ENCODE peak calls at places on chromosomes 11 and 22, in five cellular contexts. One of them, this sample, is unnamed.

GRCh38 chr11:612201-612960 is 3.4 kb downstream of the IRF7 start:
- DNase-seq in gastrocnemius medialis: peak; percentile 79
- DNase-seq in A549: peak; percentile 57
- DNase-seq in AG09309: no peak
- DNase-seq in heart left ventricle: no peak
- DNase-seq in this sample: peak; percentile 83

GRCh38 chr11:20672575-20672974 is 3.2 kb downstream of the NELL1 start:
- DNase-seq in gastrocnemius medialis: no peak
- DNase-seq in A549: peak; percentile 20
- DNase-seq in AG09309: no peak
- DNase-seq in heart left ventricle: no peak
- DNase-seq in this sample: no peak

GRCh38 chr11:119547511-119547910 is 124.5 kb upstream of the THY1 start:
- DNase-seq in gastrocnemius medialis: no peak
- DNase-seq in A549: no peak
- DNase-seq in AG09309: no peak
- DNase-seq in heart left ventricle: no peak
- DNase-seq in this sample: no peak

GRCh38 chr11:117588166-117588810 is 208.7 kb downstream of the DSCAML1 start:
- DNase-seq in gastrocnemius medialis: no peak
- DNase-seq in A549: no peak
- DNase-seq in AG09309: no peak
- DNase-seq in heart left ventricle: no peak
- DNase-seq in this sample: no peak

GRCh38 chr22:48605856-48606255 is 1221.8 kb downstream of the BRD1 start:
- DNase-seq in gastrocnemius medialis: no peak
- DNase-seq in A549: peak; percentile 38
- DNase-seq in AG09309: no peak
- DNase-seq in heart left ventricle: no peak
- DNase-seq in this sample: no peak

GRCh38 chr11:92018332-92018731 is 206.3 kb upstream of the FAT3 start:
- DNase-seq in gastrocnemius medialis: no peak
- DNase-seq in A549: no peak
- DNase-seq in AG09309: no peak
- DNase-seq in heart left ventricle: no peak
- DNase-seq in this sample: no peak

GRCh38 chr11:86245369-86246292 is 1.1 kb downstream of the EED start:
- DNase-seq in gastrocnemius medialis: no peak
- DNase-seq in A549: no peak
- DNase-seq in AG09309: no peak
- DNase-seq in heart left ventricle: no peak
- DNase-seq in this sample: peak; percentile 15

GRCh38 chr11:64466115-64466718 is 107.3 kb downstream of the RPS6KA4 start:
- DNase-seq in gastrocnemius medialis: no peak
- DNase-seq in A549: no peak
- DNase-seq in AG09309: no peak
- DNase-seq in heart left ventricle: no peak
- DNase-seq in this sample: no peak

GRCh38 chr22:17542452-17542851 is 20.8 kb upstream of the SLC25A18 start:
- DNase-seq in gastrocnemius medialis: no peak
- DNase-seq in A549: no peak
- DNase-seq in AG09309: no peak
- DNase-seq in heart left ventricle: no peak
- DNase-seq in this sample: no peak

GRCh38 chr11:105144887-105145286 is 5.3 kb upstream of the CARD18 start:
- DNase-seq in gastrocnemius medialis: no peak
- DNase-seq in A549: no peak
- DNase-seq in AG09309: peak; percentile 31
- DNase-seq in heart left ventricle: no peak
- DNase-seq in this sample: no peak

GRCh38 chr11:117816151-117816741 is 8.3 kb downstream of the FXYD2 start:
- DNase-seq in gastrocnemius medialis: no peak
- DNase-seq in A549: peak; percentile 60
- DNase-seq in AG09309: no peak
- DNase-seq in heart left ventricle: no peak
- DNase-seq in this sample: no peak

GRCh38 chr11:115984228-115984627 is 480.0 kb upstream of the CADM1 start:
- DNase-seq in gastrocnemius medialis: no peak
- DNase-seq in A549: no peak
- DNase-seq in AG09309: no peak
- DNase-seq in heart left ventricle: no peak
- DNase-seq in this sample: no peak

GRCh38 chr11:1827095-1827797 is 7.5 kb upstream of the SYT8 start:
- DNase-seq in gastrocnemius medialis: no peak
- DNase-seq in A549: peak; percentile 41
- DNase-seq in AG09309: peak; percentile 41
- DNase-seq in heart left ventricle: peak; percentile 73
- DNase-seq in this sample: peak; percentile 71

GRCh38 chr22:29555065-29555644 is 1.6 kb upstream of the THOC5 start:
- DNase-seq in gastrocnemius medialis: no peak
- DNase-seq in A549: no peak
- DNase-seq in AG09309: no peak
- DNase-seq in heart left ventricle: no peak
- DNase-seq in this sample: peak; percentile 11

GRCh38 chr11:132444891-132445290 is 1074.5 kb downstream of the NTM start:
- DNase-seq in gastrocnemius medialis: no peak
- DNase-seq in A549: no peak
- DNase-seq in AG09309: no peak
- DNase-seq in heart left ventricle: no peak
- DNase-seq in this sample: no peak

GRCh38 chr11:57429946-57430345 is 3.0 kb upstream of the SLC43A3 start:
- DNase-seq in gastrocnemius medialis: no peak
- DNase-seq in A549: no peak
- DNase-seq in AG09309: no peak
- DNase-seq in heart left ventricle: no peak
- DNase-seq in this sample: no peak

GRCh38 chr11:106461839-106462545 is 384.5 kb downstream of the AASDHPPT start:
- DNase-seq in gastrocnemius medialis: no peak
- DNase-seq in A549: peak; percentile 28
- DNase-seq in AG09309: no peak
- DNase-seq in heart left ventricle: no peak
- DNase-seq in this sample: no peak

GRCh38 chr11:118046964-118047700 is 29.7 kb upstream of the TMPRSS4 start:
- DNase-seq in gastrocnemius medialis: no peak
- DNase-seq in A549: no peak
- DNase-seq in AG09309: no peak
- DNase-seq in heart left ventricle: no peak
- DNase-seq in this sample: no peak

GRCh38 chr11:93166194-93166593 is 31.6 kb downstream of the SLC36A4 start:
- DNase-seq in gastrocnemius medialis: no peak
- DNase-seq in A549: no peak
- DNase-seq in AG09309: no peak
- DNase-seq in heart left ventricle: no peak
- DNase-seq in this sample: no peak

GRCh38 chr22:50018608-50019291 is 6.2 kb upstream of the IL17REL start:
- DNase-seq in gastrocnemius medialis: no peak
- DNase-seq in A549: no peak
- DNase-seq in AG09309: no peak
- DNase-seq in heart left ventricle: no peak
- DNase-seq in this sample: peak; percentile 2

GRCh38 chr11:24351179-24351578 is 145.7 kb upstream of the LUZP2 start:
- DNase-seq in gastrocnemius medialis: no peak
- DNase-seq in A549: no peak
- DNase-seq in AG09309: no peak
- DNase-seq in heart left ventricle: no peak
- DNase-seq in this sample: no peak

GRCh38 chr22:28983190-28983589 is 78.4 kb downstream of the C22orf31 start:
- DNase-seq in gastrocnemius medialis: no peak
- DNase-seq in A549: no peak
- DNase-seq in AG09309: no peak
- DNase-seq in heart left ventricle: no peak
- DNase-seq in this sample: no peak

GRCh38 chr11:367956-368413 is 1.3 kb upstream of the B4GALNT4 start:
- DNase-seq in gastrocnemius medialis: no peak
- DNase-seq in A549: no peak
- DNase-seq in AG09309: no peak
- DNase-seq in heart left ventricle: no peak
- DNase-seq in this sample: no peak

GRCh38 chr11:111312076-111312475 is 13.7 kb downstream of the POU2AF3 start:
- DNase-seq in gastrocnemius medialis: no peak
- DNase-seq in A549: no peak
- DNase-seq in AG09309: no peak
- DNase-seq in heart left ventricle: no peak
- DNase-seq in this sample: no peak

GRCh38 chr11:122242731-122243130 is 126.7 kb upstream of the BLID start:
- DNase-seq in gastrocnemius medialis: no peak
- DNase-seq in A549: no peak
- DNase-seq in AG09309: no peak
- DNase-seq in heart left ventricle: no peak
- DNase-seq in this sample: no peak

GRCh38 chr22:22422629-22423112 is 85.9 kb downstream of the ZNF280B start:
- DNase-seq in gastrocnemius medialis: no peak
- DNase-seq in A549: peak; percentile 63
- DNase-seq in AG09309: peak; percentile 1
- DNase-seq in heart left ventricle: peak; percentile 29
- DNase-seq in this sample: peak; percentile 79

GRCh38 chr11:64227405-64227956 is 1.4 kb downstream of the NUDT22 start:
- DNase-seq in gastrocnemius medialis: no peak
- DNase-seq in A549: no peak
- DNase-seq in AG09309: no peak
- DNase-seq in heart left ventricle: no peak
- DNase-seq in this sample: no peak

GRCh38 chr11:27757953-27758352 is 57.7 kb upstream of the BDNF start:
- DNase-seq in gastrocnemius medialis: no peak
- DNase-seq in A549: no peak
- DNase-seq in AG09309: peak; percentile 56
- DNase-seq in heart left ventricle: no peak
- DNase-seq in this sample: no peak

DNA sequence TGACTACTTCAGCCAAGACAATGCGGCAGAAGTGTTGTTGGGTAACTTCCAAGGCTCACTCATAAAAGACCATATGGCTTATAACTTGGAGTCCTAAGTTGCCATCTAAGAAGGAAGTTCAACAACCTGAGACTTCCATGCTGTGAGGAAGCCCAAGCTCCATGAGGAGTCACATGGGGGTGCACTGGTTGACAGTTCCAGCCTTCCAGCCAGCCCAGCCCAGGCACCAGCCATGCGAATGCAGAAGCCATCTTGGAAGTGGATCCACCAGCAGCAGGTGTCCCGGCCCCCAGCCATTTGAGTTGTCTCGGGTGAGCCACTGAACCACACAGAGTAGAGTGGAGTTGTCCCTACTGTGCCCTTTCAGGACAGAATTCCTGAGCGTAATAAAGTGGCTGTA is 32.8 kb upstream of the WNT7B start:
- DNase-seq in gastrocnemius medialis: no peak
- DNase-seq in A549: peak; percentile 56
- DNase-seq in AG09309: no peak
- DNase-seq in heart left ventricle: no peak
- DNase-seq in this sample: no peak
- H3K4me3 ChIP-seq in gastrocnemius medialis: no peak overlapping the region
- H3K4me3 ChIP-seq in A549: no peak overlapping the region
- H3K4me3 ChIP-seq in AG09309: no peak overlapping the region
- H3K4me3 ChIP-seq in heart left ventricle: no peak overlapping the region
- H3K4me3 ChIP-seq in this sample: no peak overlapping the region

GRCh38 chr11:68684385-68685356 is at the start of gene GAL:
- DNase-seq in gastrocnemius medialis: no peak
- DNase-seq in A549: no peak
- DNase-seq in AG09309: no peak
- DNase-seq in heart left ventricle: no peak
- DNase-seq in this sample: no peak
- H3K4me3 ChIP-seq in gastrocnemius medialis: peak within 1 kb of the TSS; percentile 33
- H3K4me3 ChIP-seq in A549: peak within 1 kb of the TSS; percentile 63
- H3K4me3 ChIP-seq in AG09309: peak within 1 kb of the TSS; percentile 17
- H3K4me3 ChIP-seq in heart left ventricle: peak within 1 kb of the TSS; percentile 49
- H3K4me3 ChIP-seq in this sample: peak within 1 kb of the TSS; percentile 20

GRCh38 chr22:42856179-42856864 is 751 bp downstream of the ARFGAP3 start:
- DNase-seq in gastrocnemius medialis: no peak
- DNase-seq in A549: no peak
- DNase-seq in AG09309: no peak
- DNase-seq in heart left ventricle: peak; percentile 73
- DNase-seq in this sample: peak; percentile 71

GRCh38 chr22:42857845-42858481 is 890 bp upstream of the ARFGAP3 start:
- DNase-seq in gastrocnemius medialis: no peak
- DNase-seq in A549: no peak
- DNase-seq in AG09309: no peak
- DNase-seq in heart left ventricle: no peak
- DNase-seq in this sample: no peak

GRCh38 chr22:42856865-42857704 is at the start of gene ARFGAP3:
- DNase-seq in gastrocnemius medialis: peak; percentile 86
- DNase-seq in A549: peak; percentile 90
- DNase-seq in AG09309: peak; percentile 61
- DNase-seq in heart left ventricle: peak; percentile 95
- DNase-seq in this sample: peak; percentile 96

GRCh38 chr22:42855211-42855610 is 1.9 kb downstream of the ARFGAP3 start:
- DNase-seq in gastrocnemius medialis: no peak
- DNase-seq in A549: no peak
- DNase-seq in AG09309: no peak
- DNase-seq in heart left ventricle: no peak
- DNase-seq in this sample: no peak

GRCh38 chr22:42855726-42856125 is 1.3 kb downstream of the ARFGAP3 start:
- DNase-seq in gastrocnemius medialis: no peak
- DNase-seq in A549: no peak
- DNase-seq in AG09309: no peak
- DNase-seq in heart left ventricle: no peak
- DNase-seq in this sample: no peak
- H3K4me3 ChIP-seq in gastrocnemius medialis: peak overlapping the region; percentile 90
- H3K4me3 ChIP-seq in A549: peak overlapping the region; percentile 91
- H3K4me3 ChIP-seq in AG09309: peak overlapping the region; percentile 78
- H3K4me3 ChIP-seq in heart left ventricle: peak overlapping the region; percentile 90
- H3K4me3 ChIP-seq in this sample: no peak overlapping the region

GRCh38 chr11:6603287-6604080 is at the start of the genes ILK and RRP8:
- DNase-seq in gastrocnemius medialis: peak; percentile 88
- DNase-seq in A549: peak; percentile 91
- DNase-seq in AG09309: peak; percentile 34
- DNase-seq in heart left ventricle: peak; percentile 95
- DNase-seq in this sample: peak; percentile 94

GRCh38 chr11:6607190-6607635 is 3.6 kb downstream of the ILK start:
- DNase-seq in gastrocnemius medialis: no peak
- DNase-seq in A549: no peak
- DNase-seq in AG09309: no peak
- DNase-seq in heart left ventricle: no peak
- DNase-seq in this sample: no peak

GRCh38 chr11:6602096-6602940 is 1.1 kb downstream of the RRP8 start:
- DNase-seq in gastrocnemius medialis: no peak
- DNase-seq in A549: no peak
- DNase-seq in AG09309: no peak
- DNase-seq in heart left ventricle: no peak
- DNase-seq in this sample: no peak

GRCh38 chr11:6606471-6607189 is 3.1 kb downstream of the ILK start:
- DNase-seq in gastrocnemius medialis: peak; percentile 73
- DNase-seq in A549: peak; percentile 92
- DNase-seq in AG09309: peak; percentile 67
- DNase-seq in heart left ventricle: peak; percentile 96
- DNase-seq in this sample: peak; percentile 90

DNA sequence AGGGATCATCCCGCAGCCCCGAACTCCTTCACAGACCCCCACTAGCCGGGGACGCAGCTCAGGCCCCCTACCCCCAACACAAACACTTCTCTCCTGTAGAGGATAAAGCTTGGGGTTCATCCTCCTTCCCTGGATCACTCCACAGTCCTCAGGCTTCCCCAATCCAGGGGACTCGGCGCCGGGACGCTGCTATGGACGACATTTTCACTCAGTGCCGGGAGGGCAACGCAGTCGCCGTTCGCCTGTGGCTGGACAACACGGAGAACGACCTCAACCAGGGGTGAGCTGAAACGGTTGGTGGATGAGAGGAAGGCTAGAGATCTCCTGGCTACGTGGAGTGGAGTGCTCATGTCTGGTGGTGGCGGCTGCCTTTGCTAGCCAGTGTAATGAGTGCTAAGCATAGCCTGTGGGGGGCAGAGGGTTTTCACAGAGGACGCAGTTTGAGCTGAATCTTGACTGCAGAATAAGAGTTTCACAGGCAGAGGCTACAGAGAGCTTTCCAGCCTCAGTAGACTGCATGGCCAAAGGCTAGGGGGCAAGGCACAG is 580 bp downstream of the ILK start:
- DNase-seq in gastrocnemius medialis: no peak
- DNase-seq in A549: peak; percentile 37
- DNase-seq in AG09309: peak; percentile 28
- DNase-seq in heart left ventricle: peak; percentile 67
- DNase-seq in this sample: peak; percentile 57
- H3K4me3 ChIP-seq in gastrocnemius medialis: peak overlapping the region; percentile 88
- H3K4me3 ChIP-seq in A549: peak overlapping the region; percentile 79
- H3K4me3 ChIP-seq in AG09309: peak overlapping the region; percentile 88
- H3K4me3 ChIP-seq in heart left ventricle: peak overlapping the region; percentile 96
- H3K4me3 ChIP-seq in this sample: peak overlapping the region; percentile 78